ENCODE peak calls at places on chromosomes 6 and 20, in six cellular contexts. One of them, this sample, is unnamed.

GRCh38 chr20:62160876-62161275 is 17.3 kb downstream of the SS18L1 start:
- DNase-seq in ELF-1: no peak
- DNase-seq in neural crest cell: no peak
- DNase-seq in amniotic epithelial cell: no peak
- DNase-seq in endothelial cell: no peak
- DNase-seq in NCI-H2081: no peak
- DNase-seq in this sample: no peak

GRCh38 chr20:8800089-8800488 is 268.8 kb upstream of the PLCB4 start:
- DNase-seq in NCI-H2081: no peak
- DNase-seq in endothelial cell: no peak
- DNase-seq in ELF-1: no peak
- DNase-seq in neural crest cell: no peak
- DNase-seq in amniotic epithelial cell: no peak
- DNase-seq in this sample: no peak

GRCh38 chr6:34723203-34723602 is 26.6 kb upstream of the ILRUN start:
- DNase-seq in NCI-H2081: no peak
- DNase-seq in amniotic epithelial cell: peak
- DNase-seq in ELF-1: no peak
- DNase-seq in endothelial cell: no peak
- DNase-seq in neural crest cell: no peak
- DNase-seq in this sample: no peak

GRCh38 chr6:43509984-43510826 is at the start of gene LRRC73:
- DNase-seq in ELF-1: peak
- DNase-seq in neural crest cell: peak
- DNase-seq in NCI-H2081: peak
- DNase-seq in endothelial cell: peak
- DNase-seq in amniotic epithelial cell: peak
- DNase-seq in this sample: peak

GRCh38 chr20:15814903-15815302 is 758.3 kb downstream of the KIF16B start:
- DNase-seq in neural crest cell: no peak
- DNase-seq in endothelial cell: no peak
- DNase-seq in NCI-H2081: no peak
- DNase-seq in amniotic epithelial cell: peak
- DNase-seq in ELF-1: no peak
- DNase-seq in this sample: no peak

GRCh38 chr20:25317351-25318075 is 69.6 kb downstream of the PYGB start:
- DNase-seq in endothelial cell: no peak
- DNase-seq in ELF-1: no peak
- DNase-seq in NCI-H2081: no peak
- DNase-seq in amniotic epithelial cell: no peak
- DNase-seq in neural crest cell: no peak
- DNase-seq in this sample: no peak

GRCh38 chr6:25423358-25423757 is 144.2 kb downstream of the CARMIL1 start:
- DNase-seq in NCI-H2081: no peak
- DNase-seq in amniotic epithelial cell: peak
- DNase-seq in endothelial cell: no peak
- DNase-seq in neural crest cell: no peak
- DNase-seq in ELF-1: peak
- DNase-seq in this sample: no peak

GRCh38 chr6:11366183-11366933 is 133.9 kb upstream of the NEDD9 start:
- DNase-seq in endothelial cell: no peak
- DNase-seq in ELF-1: no peak
- DNase-seq in NCI-H2081: no peak
- DNase-seq in amniotic epithelial cell: no peak
- DNase-seq in neural crest cell: no peak
- DNase-seq in this sample: no peak

GRCh38 chr6:2733736-2734480 is 16.8 kb downstream of the MYLK4 start:
- DNase-seq in endothelial cell: no peak
- DNase-seq in ELF-1: no peak
- DNase-seq in NCI-H2081: no peak
- DNase-seq in amniotic epithelial cell: no peak
- DNase-seq in neural crest cell: no peak
- DNase-seq in this sample: no peak

GRCh38 chr6:133248241-133249001 is 7.3 kb downstream of the EYA4 start:
- DNase-seq in endothelial cell: no peak
- DNase-seq in neural crest cell: no peak
- DNase-seq in NCI-H2081: no peak
- DNase-seq in amniotic epithelial cell: peak
- DNase-seq in ELF-1: no peak
- DNase-seq in this sample: no peak

GRCh38 chr6:152952866-152953509 is 29.9 kb downstream of the FBXO5 start:
- DNase-seq in NCI-H2081: no peak
- DNase-seq in amniotic epithelial cell: peak
- DNase-seq in endothelial cell: peak
- DNase-seq in ELF-1: no peak
- DNase-seq in neural crest cell: no peak
- DNase-seq in this sample: peak

GRCh38 chr6:135520781-135521180 is 23.2 kb upstream of the AHI1 start:
- DNase-seq in endothelial cell: no peak
- DNase-seq in neural crest cell: no peak
- DNase-seq in amniotic epithelial cell: no peak
- DNase-seq in ELF-1: no peak
- DNase-seq in NCI-H2081: no peak
- DNase-seq in this sample: no peak

GRCh38 chr6:1603708-1604346 is 5.9 kb upstream of the FOXC1 start:
- DNase-seq in neural crest cell: no peak
- DNase-seq in ELF-1: no peak
- DNase-seq in NCI-H2081: no peak
- DNase-seq in amniotic epithelial cell: no peak
- DNase-seq in endothelial cell: no peak
- DNase-seq in this sample: no peak

GRCh38 chr6:28719275-28719940 is 193.7 kb downstream of the GPX5 start:
- DNase-seq in neural crest cell: no peak
- DNase-seq in ELF-1: peak
- DNase-seq in amniotic epithelial cell: no peak
- DNase-seq in endothelial cell: peak
- DNase-seq in NCI-H2081: peak
- DNase-seq in this sample: no peak

GRCh38 chr6:40930555-40930954 is 108.5 kb downstream of the UNC5CL start:
- DNase-seq in NCI-H2081: no peak
- DNase-seq in endothelial cell: no peak
- DNase-seq in neural crest cell: no peak
- DNase-seq in ELF-1: no peak
- DNase-seq in amniotic epithelial cell: peak
- DNase-seq in this sample: no peak

GRCh38 chr6:89034586-89035251 is 45.8 kb upstream of the PNRC1 start:
- DNase-seq in ELF-1: no peak
- DNase-seq in NCI-H2081: no peak
- DNase-seq in endothelial cell: no peak
- DNase-seq in amniotic epithelial cell: peak
- DNase-seq in neural crest cell: no peak
- DNase-seq in this sample: no peak

GRCh38 chr6:109483744-109484075 is 691 bp upstream of the ZBTB24 start:
- DNase-seq in NCI-H2081: no peak
- DNase-seq in endothelial cell: no peak
- DNase-seq in neural crest cell: no peak
- DNase-seq in ELF-1: no peak
- DNase-seq in amniotic epithelial cell: no peak
- DNase-seq in this sample: no peak

GRCh38 chr20:32536861-32537656 is 48.1 kb downstream of the NOL4L start:
- DNase-seq in neural crest cell: no peak
- DNase-seq in amniotic epithelial cell: no peak
- DNase-seq in endothelial cell: no peak
- DNase-seq in ELF-1: no peak
- DNase-seq in NCI-H2081: peak
- DNase-seq in this sample: no peak

GRCh38 chr20:58715709-58716475 is 23.3 kb downstream of the NPEPL1 start:
- DNase-seq in amniotic epithelial cell: no peak
- DNase-seq in endothelial cell: no peak
- DNase-seq in ELF-1: no peak
- DNase-seq in NCI-H2081: no peak
- DNase-seq in neural crest cell: no peak
- DNase-seq in this sample: no peak

GRCh38 chr20:38875170-38875993 is 50.8 kb upstream of the FAM83D start:
- DNase-seq in amniotic epithelial cell: no peak
- DNase-seq in ELF-1: no peak
- DNase-seq in endothelial cell: peak
- DNase-seq in neural crest cell: no peak
- DNase-seq in NCI-H2081: no peak
- DNase-seq in this sample: no peak

GRCh38 chr6:7112741-7113313 is 5.1 kb downstream of the RREB1 start:
- DNase-seq in ELF-1: peak
- DNase-seq in neural crest cell: no peak
- DNase-seq in NCI-H2081: peak
- DNase-seq in amniotic epithelial cell: no peak
- DNase-seq in endothelial cell: no peak
- DNase-seq in this sample: peak

GRCh38 chr6:121896363-121896762 is 460.9 kb downstream of the GJA1 start:
- DNase-seq in neural crest cell: no peak
- DNase-seq in endothelial cell: no peak
- DNase-seq in ELF-1: no peak
- DNase-seq in amniotic epithelial cell: no peak
- DNase-seq in NCI-H2081: no peak
- DNase-seq in this sample: no peak

GRCh38 chr20:17749979-17750721 is 50.4 kb downstream of the BANF2 start:
- DNase-seq in ELF-1: peak
- DNase-seq in NCI-H2081: no peak
- DNase-seq in endothelial cell: peak
- DNase-seq in neural crest cell: no peak
- DNase-seq in amniotic epithelial cell: peak
- DNase-seq in this sample: no peak

GRCh38 chr20:4369798-4370124 is 351.9 kb upstream of the PRND start:
- DNase-seq in ELF-1: no peak
- DNase-seq in amniotic epithelial cell: no peak
- DNase-seq in endothelial cell: no peak
- DNase-seq in NCI-H2081: no peak
- DNase-seq in neural crest cell: no peak
- DNase-seq in this sample: no peak

GRCh38 chr20:64244870-64245603 is 10.5 kb upstream of the PCMTD2 start:
- DNase-seq in amniotic epithelial cell: no peak
- DNase-seq in neural crest cell: no peak
- DNase-seq in endothelial cell: no peak
- DNase-seq in ELF-1: no peak
- DNase-seq in NCI-H2081: peak
- DNase-seq in this sample: no peak

GRCh38 chr6:79421707-79422484 is 115.3 kb downstream of the LCA5 start:
- DNase-seq in ELF-1: no peak
- DNase-seq in endothelial cell: no peak
- DNase-seq in NCI-H2081: peak
- DNase-seq in amniotic epithelial cell: peak
- DNase-seq in neural crest cell: no peak
- DNase-seq in this sample: peak

GRCh38 chr6:25232478-25232877 is 46.7 kb upstream of the CARMIL1 start:
- DNase-seq in NCI-H2081: no peak
- DNase-seq in endothelial cell: no peak
- DNase-seq in ELF-1: no peak
- DNase-seq in neural crest cell: no peak
- DNase-seq in amniotic epithelial cell: no peak
- DNase-seq in this sample: no peak

GRCh38 chr6:154041001-154041400 is 2.0 kb downstream of the OPRM1 start:
- DNase-seq in endothelial cell: no peak
- DNase-seq in NCI-H2081: no peak
- DNase-seq in ELF-1: no peak
- DNase-seq in amniotic epithelial cell: no peak
- DNase-seq in neural crest cell: no peak
- DNase-seq in this sample: no peak

GRCh38 chr6:4625557-4625956 is 150.6 kb upstream of the CDYL start:
- DNase-seq in endothelial cell: no peak
- DNase-seq in amniotic epithelial cell: no peak
- DNase-seq in neural crest cell: no peak
- DNase-seq in ELF-1: no peak
- DNase-seq in NCI-H2081: no peak
- DNase-seq in this sample: no peak

GRCh38 chr6:15754035-15754705 is 91.3 kb upstream of the DTNBP1 start:
- DNase-seq in NCI-H2081: no peak
- DNase-seq in ELF-1: peak
- DNase-seq in amniotic epithelial cell: peak
- DNase-seq in endothelial cell: no peak
- DNase-seq in neural crest cell: no peak
- DNase-seq in this sample: no peak

GRCh38 chr20:58229198-58229802 is 847 bp upstream of the ANKRD60 start:
- DNase-seq in ELF-1: peak
- DNase-seq in amniotic epithelial cell: peak
- DNase-seq in endothelial cell: no peak
- DNase-seq in NCI-H2081: no peak
- DNase-seq in neural crest cell: no peak
- DNase-seq in this sample: no peak

This sample was measured in NCI-H2227 treated with DMSO at 0.1 percent for 48 hours.